ENCODE peak calls at places on chromosomes 5 and 9, in five cellular contexts. P is PC-9; U is GM03348; Z is stimulated activated CD4-positive, alpha-beta T cell treated with anti-CD3 and anti-CD28 coated beads, Interleukin-12 subunit alpha, Interleukin-12 subunit beta, amount 100 ng/mL, for 4 hours; W is naive thymus-derived CD8-positive, alpha-beta T cell. E is an unnamed sample.

GRCh38 chr5:527646-528591 is 3.7 kb upstream of the SLC9A3 start:
- DNase-seq in P (no peak), U (no peak), Z (no peak), W (no peak), E (no peak)

GRCh38 chr5:33781286-33781685 is 110.5 kb downstream of the ADAMTS12 start:
- DNase-seq in P (no peak), U (peak; percentile 43), Z (no peak), W (no peak), E (no peak)

GRCh38 chr5:178143901-178144300 is 9.8 kb downstream of the NHP2 start:
- DNase-seq in P (no peak), U (no peak), Z (no peak), W (no peak), E (no peak)

GRCh38 chr5:128538249-128539037 is 398 bp upstream of the FBN2 start:
- DNase-seq in P (no peak), U (peak; percentile 62), Z (no peak), W (no peak), E (no peak)

GRCh38 chr5:141713616-141714309 is 31.7 kb upstream of the ARAP3 start:
- DNase-seq in P (peak; percentile 95), U (no peak), Z (no peak), W (no peak), E (no peak)

GRCh38 chr5:176870110-176870591 is 29.0 kb downstream of the HK3 start:
- DNase-seq in P (no peak), U (peak; percentile 76), Z (no peak), W (no peak), E (no peak)

GRCh38 chr9:70013598-70014196 is 30.0 kb upstream of the MAMDC2 start:
- DNase-seq in P (peak; percentile 65), U (peak; percentile 39), Z (no peak), W (no peak), E (no peak)

GRCh38 chr5:3639175-3639574 is 43.5 kb downstream of the IRX1 start:
- DNase-seq in P (no peak), U (no peak), Z (no peak), W (no peak), E (no peak)

GRCh38 chr9:18739127-18739526 is 265.2 kb downstream of the ADAMTSL1 start:
- DNase-seq in P (no peak), U (no peak), Z (no peak), W (no peak), E (no peak)

GRCh38 chr5:137751869-137752491 is 2.2 kb downstream of the HNRNPA0 start:
- DNase-seq in P (peak; percentile 70), U (peak; percentile 67), Z (no peak), W (no peak), E (no peak)

GRCh38 chr9:125744616-125745387 is 2.4 kb upstream of the PBX3 start:
- DNase-seq in P (no peak), U (peak; percentile 77), Z (no peak), W (no peak), E (no peak)

GRCh38 chr5:142455856-142456255 is 131.0 kb upstream of the SPRY4 start:
- DNase-seq in P (no peak), U (no peak), Z (no peak), W (no peak), E (no peak)

GRCh38 chr9:136693490-136694162 is 6.4 kb upstream of the AGPAT2 start:
- DNase-seq in P (peak; percentile 96), U (peak; percentile 55), Z (no peak), W (no peak), E (no peak)

GRCh38 chr9:95506438-95506691 is 10.4 kb downstream of the PTCH1 start:
- DNase-seq in P (no peak), U (peak; percentile 71), Z (peak; percentile 7), W (no peak), E (peak; percentile 79)

GRCh38 chr5:165705960-165706359 is 2200.5 kb downstream of the MAT2B start:
- DNase-seq in P (no peak), U (no peak), Z (no peak), W (no peak), E (no peak)

GRCh38 chr5:41843456-41844112 is 26.6 kb downstream of the OXCT1 start:
- DNase-seq in P (peak; percentile 50), U (peak; percentile 57), Z (no peak), W (no peak), E (no peak)

GRCh38 chr9:127873223-127873691 is 4.2 kb downstream of the AK1 start:
- DNase-seq in P (no peak), U (no peak), Z (no peak), W (no peak), E (no peak)

GRCh38 chr9:106830527-106831140 is 32.3 kb upstream of the ZNF462 start:
- DNase-seq in P (no peak), U (no peak), Z (no peak), W (no peak), E (no peak)

GRCh38 chr5:388266-389196 is 54.4 kb upstream of the EXOC3 start:
- DNase-seq in P (no peak), U (no peak), Z (no peak), W (peak; percentile 12), E (peak; percentile 49)

GRCh38 chr9:116875576-116875975 is 188.5 kb downstream of the TRIM32 start:
- DNase-seq in P (no peak), U (no peak), Z (no peak), W (no peak), E (no peak)

GRCh38 chr9:84331119-84331791 is 9.3 kb downstream of the SLC28A3 start:
- DNase-seq in P (peak; percentile 72), U (no peak), Z (no peak), W (no peak), E (no peak)

GRCh38 chr9:97529363-97530076 is 28.1 kb downstream of the TMOD1 start:
- DNase-seq in P (peak; percentile 73), U (no peak), Z (no peak), W (no peak), E (no peak)